ENCODE peak calls at places on chromosomes 2 and 18, in seven cellular contexts. J is stomach, S is suprapubic skin, U is transverse colon, B is HepG2, P is GM12892, K is vagina. X is an unnamed sample.

GRCh38 chr2:240704651-240705050 is 13.0 kb downstream of the AQP12A start:
- DNase-seq in P (no peak), U (no peak), S (peak), J (no peak), K (no peak), B (no peak), X (no peak)

GRCh38 chr2:128617029-128617590 is 298.4 kb upstream of the HS6ST1 start:
- DNase-seq in U (no peak), J (no peak), P (no peak), B (no peak), K (no peak), S (peak), X (no peak)

GRCh38 chr18:48029296-48029986 is 99.0 kb upstream of the SMAD2 start:
- DNase-seq in P (no peak), J (no peak), U (no peak), B (no peak), K (no peak), S (no peak), X (no peak)

GRCh38 chr2:240137596-240138274 is 1.6 kb upstream of the COPS9 start:
- DNase-seq in P (no peak), B (no peak), K (no peak), J (no peak), S (peak), U (no peak), X (no peak)

GRCh38 chr2:109243526-109244425 is 114.8 kb downstream of the SH3RF3 start:
- DNase-seq in K (peak), S (no peak), B (no peak), J (no peak), P (no peak), U (no peak), X (no peak)

GRCh38 chr2:43511199-43511598 is 84.6 kb downstream of the THADA start:
- DNase-seq in S (no peak), K (no peak), U (no peak), P (no peak), J (no peak), B (no peak), X (no peak)

GRCh38 chr2:176732780-176733179 is 463.5 kb downstream of the MTX2 start:
- DNase-seq in K (no peak), J (no peak), S (no peak), P (no peak), B (no peak), U (no peak), X (no peak)

GRCh38 chr2:127196998-127197397 is 23.1 kb downstream of the CYP27C1 start:
- DNase-seq in U (no peak), P (no peak), J (no peak), S (no peak), K (no peak), B (peak), X (no peak)

GRCh38 chr2:40606862-40607261 is 155.0 kb upstream of the SLC8A1 start:
- DNase-seq in J (no peak), K (no peak), S (no peak), U (no peak), P (no peak), B (no peak), X (no peak)

GRCh38 chr2:60745761-60746160 is 10.3 kb upstream of the PAPOLG start:
- DNase-seq in U (no peak), P (no peak), J (no peak), K (no peak), B (no peak), S (no peak), X (no peak)

GRCh38 chr2:43041167-43041566 is 185.2 kb downstream of the ZFP36L2 start:
- DNase-seq in S (no peak), J (no peak), K (no peak), U (no peak), B (no peak), P (no peak), X (no peak)

GRCh38 chr18:25061345-25061744 is 290.6 kb downstream of the ZNF521 start:
- DNase-seq in S (no peak), K (no peak), P (no peak), J (no peak), B (no peak), U (no peak), X (peak)

GRCh38 chr2:161241894-161242293 is 66.3 kb upstream of the PSMD14 start:
- DNase-seq in B (no peak), S (no peak), K (no peak), P (no peak), U (no peak), J (no peak), X (no peak)

GRCh38 chr2:239259173-239259572 is 141.6 kb downstream of the HDAC4 start:
- DNase-seq in K (no peak), B (no peak), J (no peak), U (peak), S (no peak), P (no peak), X (no peak)

GRCh38 chr18:37922162-37922561 is 356.6 kb upstream of the CELF4 start:
- DNase-seq in J (no peak), K (no peak), P (no peak), U (no peak), B (no peak), S (no peak), X (no peak)

GRCh38 chr2:70190413-70191243 is at the start of gene C2orf42:
- DNase-seq in U (peak), S (peak), K (peak), B (peak), P (peak), J (peak), X (peak)

GRCh38 chr2:8582191-8582849 is 99.5 kb upstream of the ID2 start:
- DNase-seq in K (peak), S (no peak), B (no peak), U (no peak), P (no peak), J (peak), X (no peak)

GRCh38 chr18:3230401-3231334 is 10.9 kb upstream of the MYOM1 start:
- DNase-seq in S (no peak), J (no peak), U (peak), P (no peak), B (no peak), K (no peak), X (no peak)

GRCh38 chr2:99984781-99985525 is 157.4 kb downstream of the AFF3 start:
- DNase-seq in K (no peak), J (no peak), S (no peak), P (no peak), B (no peak), U (no peak), X (no peak)

GRCh38 chr2:128315122-128315828 is 3.4 kb downstream of the HS6ST1 start:
- DNase-seq in B (no peak), S (peak), J (peak), K (no peak), P (peak), U (no peak), X (peak)

GRCh38 chr2:2932692-2933305 is 444.8 kb downstream of the EIPR1 start:
- DNase-seq in U (no peak), P (no peak), K (no peak), J (no peak), S (no peak), B (no peak), X (peak)

GRCh38 chr18:61600422-61600821 is 267.2 kb downstream of the CDH20 start:
- DNase-seq in B (no peak), S (no peak), U (no peak), K (no peak), J (no peak), P (no peak), X (no peak)

GRCh38 chr18:596288-596881 is 403 bp upstream of the CLUL1 start:
- DNase-seq in P (peak), K (no peak), S (no peak), B (peak), J (no peak), U (no peak), X (no peak)

GRCh38 chr18:65725421-65726050 is 25.3 kb upstream of the CDH7 start:
- DNase-seq in P (no peak), B (peak), J (no peak), K (no peak), U (peak), S (no peak), X (no peak)

GRCh38 chr2:27960237-27960912 is 69.8 kb downstream of the BABAM2 start:
- DNase-seq in K (no peak), B (no peak), P (no peak), U (no peak), J (no peak), S (no peak), X (no peak)

GRCh38 chr2:70510213-70510820 is 43.3 kb downstream of the TGFA start:
- DNase-seq in J (no peak), U (no peak), K (no peak), B (no peak), P (no peak), S (no peak), X (no peak)

GRCh38 chr2:33116799-33117198 is 170.0 kb downstream of the LTBP1 start:
- DNase-seq in B (no peak), P (no peak), J (no peak), U (no peak), S (no peak), K (no peak), X (no peak)

GRCh38 chr2:98438190-98439133 is 6.2 kb upstream of the INPP4A start:
- DNase-seq in J (no peak), K (no peak), B (no peak), U (no peak), S (no peak), P (no peak), X (no peak)

GRCh38 chr2:194696690-194697089 is 960.3 kb upstream of the SLC39A10 start:
- DNase-seq in U (no peak), K (no peak), B (no peak), P (no peak), S (no peak), J (no peak), X (no peak)

GRCh38 chr2:217525076-217525475 is 477.7 kb downstream of the TNS1 start:
- DNase-seq in J (no peak), U (no peak), P (no peak), S (no peak), K (no peak), B (no peak), X (no peak)

GRCh38 chr18:36672437-36673344 is 156.1 kb downstream of the TPGS2 start:
- DNase-seq in P (no peak), J (no peak), U (peak), B (no peak), S (no peak), K (no peak), X (no peak)

GRCh38 chr2:173851256-173851655 is 113.9 kb downstream of the SP3 start:
- DNase-seq in J (no peak), S (peak), P (no peak), B (no peak), K (no peak), U (no peak), X (no peak)

GRCh38 chr18:12086677-12087482 is 6.8 kb upstream of the ANKRD62 start:
- DNase-seq in U (no peak), J (no peak), S (no peak), B (no peak), P (no peak), K (no peak), X (no peak)

DNA sequence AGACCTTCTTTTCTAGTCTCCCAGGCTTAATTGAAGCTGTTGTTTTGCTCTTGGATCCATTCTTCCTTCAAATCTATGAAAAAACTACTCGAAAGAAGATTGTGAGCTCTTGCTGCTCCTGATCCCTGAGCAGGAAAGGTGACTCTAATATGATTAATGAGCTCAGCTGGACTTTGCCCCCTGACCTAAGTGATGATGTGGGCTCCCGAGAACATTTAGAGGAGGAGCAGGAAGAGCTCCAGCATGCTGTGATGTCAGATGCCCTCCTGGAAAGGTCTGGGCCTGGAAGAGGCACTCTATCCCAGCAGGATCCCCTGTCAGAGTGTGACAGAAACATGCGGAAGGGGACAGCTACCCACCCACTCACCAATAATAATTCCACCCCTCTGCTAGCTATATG is 117.8 kb upstream of the PELI1 start:
- DNase-seq in K (no peak), J (peak), B (peak), P (no peak), S (no peak), U (peak), X (no peak)
- TF ChIP-seq POLR2AphosphoS5 in K (no peak), J (no peak), B (no peak), P (no peak), S (no peak), U (no peak), X (peak)

DNA sequence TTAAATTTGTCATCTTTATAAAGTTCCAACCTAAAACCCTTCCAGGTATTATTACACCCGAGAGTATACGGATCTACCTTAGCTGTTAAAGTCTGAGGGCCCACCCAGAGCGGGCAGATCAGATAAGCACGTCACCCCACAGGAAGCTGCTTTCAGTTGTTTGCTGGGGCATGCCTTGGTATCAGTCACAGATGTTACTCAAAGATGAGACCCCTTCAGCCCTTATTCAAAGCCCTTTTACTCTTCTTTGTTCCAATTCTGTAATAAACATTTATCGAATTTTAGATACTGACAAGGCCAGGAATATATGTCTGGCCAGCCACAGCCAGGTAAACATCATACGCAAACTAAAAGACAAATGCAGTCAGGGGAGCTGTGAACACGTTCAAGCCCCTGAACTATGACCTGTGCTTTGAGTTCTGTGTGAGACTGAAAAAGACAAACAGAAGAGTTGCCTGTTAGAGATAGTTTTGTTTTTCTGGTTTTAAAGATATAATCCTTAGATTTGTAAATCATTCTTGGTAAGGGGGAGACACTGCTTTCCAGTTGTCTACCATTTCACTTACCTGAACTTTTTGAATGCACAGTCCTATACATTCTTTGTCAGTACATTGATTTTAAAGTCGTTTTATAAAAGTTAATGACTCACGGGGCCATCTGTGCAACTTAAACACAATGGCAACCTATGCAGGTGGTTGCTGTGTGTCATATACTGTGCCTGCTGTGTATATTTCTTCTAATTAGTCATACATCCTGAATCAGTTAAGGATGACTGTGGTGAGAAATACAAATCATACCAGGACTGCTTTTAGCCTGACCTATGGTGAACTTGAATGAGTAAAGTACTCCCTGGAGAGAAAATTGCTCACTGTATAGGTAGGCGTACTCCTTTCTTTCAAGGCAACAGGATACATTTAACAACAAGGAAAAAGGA is 100.5 kb upstream of the ITPRID2 start:
- DNase-seq in K (no peak), U (peak), P (no peak), S (no peak), J (no peak), B (peak), X (no peak)
- TF ChIP-seq POLR2AphosphoS5 in K (no peak), U (no peak), P (no peak), S (no peak), J (no peak), B (peak), X (no peak)

GRCh38 chr2:162258686-162259085 is 15.4 kb upstream of the FAP start:
- DNase-seq in U (no peak), B (no peak), P (no peak), S (no peak), J (no peak), K (no peak), X (no peak)

GRCh38 chr2:162254472-162254871 is 11.2 kb upstream of the FAP start:
- DNase-seq in S (no peak), B (no peak), P (no peak), U (no peak), K (no peak), J (no peak), X (no peak)

GRCh38 chr2:162257416-162257815 is 14.2 kb upstream of the FAP start:
- DNase-seq in B (no peak), P (no peak), S (no peak), U (no peak), J (no peak), K (no peak), X (no peak)

GRCh38 chr2:162258169-162258568 is 14.9 kb upstream of the FAP start:
- DNase-seq in U (no peak), P (no peak), J (no peak), K (no peak), S (no peak), B (no peak), X (no peak)

GRCh38 chr2:162256621-162257020 is 13.4 kb upstream of the FAP start:
- DNase-seq in K (no peak), S (no peak), P (no peak), B (no peak), U (no peak), J (no peak), X (no peak)
- TF ChIP-seq POLR2AphosphoS5 in K (no peak), S (no peak), P (no peak), B (no peak), U (no peak), J (no peak), X (no peak)

GRCh38 chr2:178270338-178270737 is 76.0 kb downstream of the OSBPL6 start:
- DNase-seq in K (no peak), S (no peak), J (no peak), B (no peak), P (no peak), U (no peak), X (no peak)

GRCh38 chr2:178271629-178272333 is 77.5 kb downstream of the OSBPL6 start:
- DNase-seq in S (peak), K (no peak), P (no peak), U (peak), J (no peak), B (no peak), X (no peak)

GRCh38 chr2:178275600-178275999 is 81.3 kb downstream of the OSBPL6 start:
- DNase-seq in J (no peak), U (no peak), B (no peak), S (no peak), P (no peak), K (no peak), X (no peak)

GRCh38 chr2:178277741-178278197 is 83.5 kb downstream of the OSBPL6 start:
- DNase-seq in J (no peak), S (no peak), P (no peak), B (peak), K (no peak), U (no peak), X (no peak)

DNA sequence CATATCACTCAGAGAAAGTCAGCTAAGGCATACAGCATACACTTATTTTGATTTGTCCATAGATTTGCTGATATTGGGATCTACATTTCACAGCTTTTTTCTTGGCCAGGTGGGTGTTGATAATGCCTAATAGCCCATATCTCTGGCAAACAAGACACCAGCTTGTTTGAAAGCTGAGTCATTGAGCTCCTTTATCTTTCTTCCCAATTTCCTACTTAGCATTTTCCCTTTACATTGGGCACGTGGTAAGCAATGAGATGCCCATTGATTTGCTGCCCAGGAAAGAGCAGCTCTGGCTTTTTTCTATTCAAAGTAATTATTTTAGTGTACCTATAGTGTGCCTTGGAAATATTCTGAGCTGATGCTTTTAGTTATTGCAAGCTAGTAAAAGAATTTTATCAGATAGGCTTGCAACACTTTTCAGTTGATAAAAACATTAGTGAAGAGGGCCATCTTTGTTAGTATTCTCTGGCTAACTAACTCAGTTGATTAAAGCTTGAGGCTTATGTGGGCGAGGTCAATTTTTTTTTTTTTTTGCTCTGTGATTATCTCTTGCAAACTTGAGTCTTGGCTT is 79.6 kb downstream of the OSBPL6 start:
- DNase-seq in S (no peak), P (no peak), K (no peak), J (no peak), U (no peak), B (no peak), X (no peak)
- TF ChIP-seq POLR2AphosphoS5 in S (no peak), P (no peak), K (no peak), J (no peak), U (no peak), B (no peak), X (no peak)